ENCODE peak calls at places on chromosomes 7 and 10, in seven cellular contexts. One of them, this sample, is unnamed.

GRCh38 chr7:39357648-39358047 is 208.6 kb upstream of the YAE1 start:
- DNase-seq in brain microvascular endothelial cell: no peak
- DNase-seq in heart left ventricle: no peak
- DNase-seq in keratinocyte: no peak
- DNase-seq in fibroblast of pulmonary artery: no peak
- DNase-seq in lower lobe of right lung: no peak
- DNase-seq in Peyer's patch: no peak
- DNase-seq in this sample: no peak

GRCh38 chr7:37901890-37902524 is 14.6 kb downstream of the SFRP4 start:
- DNase-seq in fibroblast of pulmonary artery: peak; percentile 65
- DNase-seq in keratinocyte: no peak
- DNase-seq in Peyer's patch: no peak
- DNase-seq in heart left ventricle: no peak
- DNase-seq in lower lobe of right lung: no peak
- DNase-seq in brain microvascular endothelial cell: peak; percentile 75
- DNase-seq in this sample: peak; percentile 74

GRCh38 chr10:31590023-31590800 is 271.2 kb downstream of the ZEB1 start:
- DNase-seq in heart left ventricle: no peak
- DNase-seq in keratinocyte: no peak
- DNase-seq in lower lobe of right lung: no peak
- DNase-seq in fibroblast of pulmonary artery: peak; percentile 17
- DNase-seq in Peyer's patch: no peak
- DNase-seq in brain microvascular endothelial cell: no peak
- DNase-seq in this sample: no peak

GRCh38 chr10:110168601-110169481 is 38.6 kb upstream of the MXI1 start:
- DNase-seq in keratinocyte: no peak
- DNase-seq in heart left ventricle: no peak
- DNase-seq in lower lobe of right lung: no peak
- DNase-seq in Peyer's patch: no peak
- DNase-seq in fibroblast of pulmonary artery: no peak
- DNase-seq in brain microvascular endothelial cell: no peak
- DNase-seq in this sample: no peak

GRCh38 chr7:107874605-107875446 is 16.2 kb upstream of the DLD start:
- DNase-seq in keratinocyte: no peak
- DNase-seq in fibroblast of pulmonary artery: peak; percentile 79
- DNase-seq in Peyer's patch: no peak
- DNase-seq in lower lobe of right lung: no peak
- DNase-seq in brain microvascular endothelial cell: peak; percentile 70
- DNase-seq in heart left ventricle: no peak
- DNase-seq in this sample: peak; percentile 64

GRCh38 chr10:64130152-64130551 is 609.0 kb downstream of the REEP3 start:
- DNase-seq in lower lobe of right lung: no peak
- DNase-seq in keratinocyte: no peak
- DNase-seq in fibroblast of pulmonary artery: no peak
- DNase-seq in heart left ventricle: no peak
- DNase-seq in brain microvascular endothelial cell: no peak
- DNase-seq in Peyer's patch: no peak
- DNase-seq in this sample: no peak

GRCh38 chr7:39430441-39430840 is 135.8 kb upstream of the YAE1 start:
- DNase-seq in Peyer's patch: no peak
- DNase-seq in heart left ventricle: no peak
- DNase-seq in lower lobe of right lung: no peak
- DNase-seq in fibroblast of pulmonary artery: no peak
- DNase-seq in keratinocyte: no peak
- DNase-seq in brain microvascular endothelial cell: no peak
- DNase-seq in this sample: no peak

GRCh38 chr7:116579835-116580234 is 55.0 kb downstream of the CAV1 start:
- DNase-seq in heart left ventricle: no peak
- DNase-seq in Peyer's patch: no peak
- DNase-seq in fibroblast of pulmonary artery: no peak
- DNase-seq in lower lobe of right lung: no peak
- DNase-seq in brain microvascular endothelial cell: no peak
- DNase-seq in keratinocyte: no peak
- DNase-seq in this sample: no peak

GRCh38 chr10:4241724-4242345 is 456.8 kb upstream of the KLF6 start:
- DNase-seq in lower lobe of right lung: no peak
- DNase-seq in keratinocyte: no peak
- DNase-seq in fibroblast of pulmonary artery: peak; percentile 100
- DNase-seq in brain microvascular endothelial cell: peak; percentile 100
- DNase-seq in Peyer's patch: no peak
- DNase-seq in heart left ventricle: peak; percentile 72
- DNase-seq in this sample: peak; percentile 100

GRCh38 chr10:87753995-87754866 is 63.8 kb downstream of the ATAD1 start:
- DNase-seq in heart left ventricle: no peak
- DNase-seq in brain microvascular endothelial cell: no peak
- DNase-seq in keratinocyte: no peak
- DNase-seq in lower lobe of right lung: no peak
- DNase-seq in fibroblast of pulmonary artery: no peak
- DNase-seq in Peyer's patch: no peak
- DNase-seq in this sample: no peak

GRCh38 chr10:76115471-76116155 is 684.2 kb downstream of the LRMDA start:
- DNase-seq in brain microvascular endothelial cell: no peak
- DNase-seq in keratinocyte: peak; percentile 63
- DNase-seq in heart left ventricle: no peak
- DNase-seq in lower lobe of right lung: no peak
- DNase-seq in fibroblast of pulmonary artery: no peak
- DNase-seq in Peyer's patch: no peak
- DNase-seq in this sample: no peak

GRCh38 chr10:119644215-119644826 is 6.9 kb upstream of the BAG3 start:
- DNase-seq in heart left ventricle: no peak
- DNase-seq in fibroblast of pulmonary artery: no peak
- DNase-seq in lower lobe of right lung: no peak
- DNase-seq in keratinocyte: no peak
- DNase-seq in brain microvascular endothelial cell: no peak
- DNase-seq in Peyer's patch: no peak
- DNase-seq in this sample: no peak

DNA sequence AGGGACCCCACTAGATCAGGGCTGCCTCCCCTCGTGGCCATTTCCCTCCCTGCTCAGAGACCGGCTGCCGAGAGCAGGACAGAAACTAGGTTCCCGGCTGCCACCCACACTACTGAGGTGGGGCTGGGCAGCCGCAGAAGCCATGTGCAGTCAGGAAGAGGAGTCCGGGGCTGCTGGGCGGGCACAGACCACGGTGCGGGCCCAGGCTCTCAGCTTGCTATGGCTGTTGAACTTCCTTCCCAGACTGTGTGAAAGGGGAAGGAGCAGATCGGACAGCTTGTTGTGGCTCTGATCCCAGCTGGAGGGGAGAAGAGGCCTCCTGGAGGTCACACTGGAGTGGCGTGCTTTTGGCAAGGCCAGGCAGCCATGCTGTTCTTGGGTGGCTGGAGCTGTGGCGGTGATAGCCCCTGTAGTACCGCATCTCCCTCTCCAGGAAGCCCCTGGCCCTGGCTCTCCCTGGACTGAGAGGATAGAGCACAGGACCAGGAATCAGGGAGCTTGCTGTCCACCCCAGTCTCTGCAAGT is 56.8 kb downstream of the HK1 start:
- DNase-seq in keratinocyte: no peak
- DNase-seq in lower lobe of right lung: peak; percentile 84
- DNase-seq in fibroblast of pulmonary artery: peak; percentile 64
- DNase-seq in Peyer's patch: no peak
- DNase-seq in brain microvascular endothelial cell: no peak
- DNase-seq in heart left ventricle: peak; percentile 84
- DNase-seq in this sample: peak; percentile 68
- H3K4me3 ChIP-seq in keratinocyte: peak overlapping the region; percentile 9
- H3K4me3 ChIP-seq in lower lobe of right lung: no peak overlapping the region
- H3K4me3 ChIP-seq in fibroblast of pulmonary artery: no peak overlapping the region
- H3K4me3 ChIP-seq in Peyer's patch: no peak overlapping the region
- H3K4me3 ChIP-seq in brain microvascular endothelial cell: no peak overlapping the region
- H3K4me3 ChIP-seq in heart left ventricle: no peak overlapping the region
- H3K4me3 ChIP-seq in this sample: no peak overlapping the region

GRCh38 chr7:110003827-110004226 is 1087.1 kb upstream of the LRRN3 start:
- DNase-seq in Peyer's patch: no peak
- DNase-seq in brain microvascular endothelial cell: no peak
- DNase-seq in fibroblast of pulmonary artery: no peak
- DNase-seq in keratinocyte: no peak
- DNase-seq in lower lobe of right lung: no peak
- DNase-seq in heart left ventricle: no peak
- DNase-seq in this sample: no peak
- TF ChIP-seq CTCF in Peyer's patch: no peak
- TF ChIP-seq CTCF in brain microvascular endothelial cell: no peak
- TF ChIP-seq CTCF in fibroblast of pulmonary artery: no peak
- TF ChIP-seq CTCF in keratinocyte: no peak
- TF ChIP-seq CTCF in lower lobe of right lung: no peak
- TF ChIP-seq CTCF in heart left ventricle: no peak
- TF ChIP-seq CTCF in this sample: no peak

DNA sequence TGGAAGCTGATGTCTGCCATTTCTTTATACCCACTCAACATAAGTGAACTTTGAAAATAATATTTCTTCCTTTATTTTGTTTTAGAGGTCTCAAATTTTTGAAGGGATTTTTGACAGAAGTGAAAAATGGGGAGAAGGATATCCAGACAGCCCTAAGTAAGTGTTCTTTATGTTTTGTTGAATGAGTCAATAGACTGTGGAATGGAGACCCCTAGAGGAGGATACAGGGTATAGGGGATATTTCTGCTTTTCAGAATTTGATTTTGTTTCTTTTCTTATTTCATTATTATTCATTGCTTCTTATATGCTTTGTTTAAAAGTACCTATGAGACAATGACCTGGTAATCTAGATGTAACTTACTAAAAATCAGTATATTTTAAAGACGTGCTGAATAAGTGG is 34.4 kb downstream of the PLEKHA8 start:
- DNase-seq in fibroblast of pulmonary artery: peak; percentile 69
- DNase-seq in lower lobe of right lung: no peak
- DNase-seq in heart left ventricle: no peak
- DNase-seq in Peyer's patch: no peak
- DNase-seq in keratinocyte: no peak
- DNase-seq in brain microvascular endothelial cell: no peak
- DNase-seq in this sample: peak; percentile 61
- H3K4me3 ChIP-seq in fibroblast of pulmonary artery: no peak overlapping the region
- H3K4me3 ChIP-seq in lower lobe of right lung: no peak overlapping the region
- H3K4me3 ChIP-seq in heart left ventricle: no peak overlapping the region
- H3K4me3 ChIP-seq in Peyer's patch: no peak overlapping the region
- H3K4me3 ChIP-seq in keratinocyte: no peak overlapping the region
- H3K4me3 ChIP-seq in brain microvascular endothelial cell: no peak overlapping the region
- H3K4me3 ChIP-seq in this sample: no peak overlapping the region

GRCh38 chr10:16732376-16732775 is 84.8 kb downstream of the RSU1 start:
- DNase-seq in Peyer's patch: no peak
- DNase-seq in lower lobe of right lung: no peak
- DNase-seq in brain microvascular endothelial cell: peak; percentile 21
- DNase-seq in heart left ventricle: no peak
- DNase-seq in fibroblast of pulmonary artery: no peak
- DNase-seq in keratinocyte: no peak
- DNase-seq in this sample: peak; percentile 17
- TF ChIP-seq CTCF in Peyer's patch: no peak
- TF ChIP-seq CTCF in lower lobe of right lung: no peak
- TF ChIP-seq CTCF in brain microvascular endothelial cell: no peak
- TF ChIP-seq CTCF in heart left ventricle: no peak
- TF ChIP-seq CTCF in fibroblast of pulmonary artery: no peak
- TF ChIP-seq CTCF in keratinocyte: no peak
- TF ChIP-seq CTCF in this sample: no peak

DNA sequence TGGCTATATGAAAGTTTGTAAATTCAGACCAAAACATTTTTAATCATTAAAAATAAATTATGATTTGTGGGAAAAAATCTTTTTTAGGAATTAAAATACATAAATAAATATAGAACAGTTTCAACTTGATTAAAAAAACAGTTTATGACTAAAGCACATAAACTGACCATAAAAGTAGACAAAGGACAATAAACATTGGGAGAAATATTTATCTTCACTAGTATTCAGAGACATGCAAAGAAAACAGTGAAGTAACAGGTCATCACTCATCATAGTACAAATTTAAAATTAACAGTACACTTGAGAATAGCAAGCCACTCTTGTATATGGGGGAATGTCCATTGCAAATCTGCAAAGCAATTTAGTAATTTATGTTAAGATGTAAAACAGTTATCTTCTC is 28.0 kb upstream of the CELF2 start:
- DNase-seq in lower lobe of right lung: no peak
- DNase-seq in brain microvascular endothelial cell: no peak
- DNase-seq in Peyer's patch: no peak
- DNase-seq in keratinocyte: no peak
- DNase-seq in heart left ventricle: no peak
- DNase-seq in fibroblast of pulmonary artery: no peak
- DNase-seq in this sample: no peak
- H3K4me3 ChIP-seq in lower lobe of right lung: no peak overlapping the region
- H3K4me3 ChIP-seq in brain microvascular endothelial cell: no peak overlapping the region
- H3K4me3 ChIP-seq in Peyer's patch: no peak overlapping the region
- H3K4me3 ChIP-seq in keratinocyte: no peak overlapping the region
- H3K4me3 ChIP-seq in heart left ventricle: no peak overlapping the region
- H3K4me3 ChIP-seq in fibroblast of pulmonary artery: no peak overlapping the region
- H3K4me3 ChIP-seq in this sample: no peak overlapping the region

GRCh38 chr7:153886506-153887391 is 165.4 kb upstream of the DPP6 start:
- DNase-seq in Peyer's patch: no peak
- DNase-seq in heart left ventricle: no peak
- DNase-seq in lower lobe of right lung: no peak
- DNase-seq in fibroblast of pulmonary artery: no peak
- DNase-seq in brain microvascular endothelial cell: no peak
- DNase-seq in keratinocyte: no peak
- DNase-seq in this sample: peak; percentile 0
- TF ChIP-seq CTCF in Peyer's patch: no peak
- TF ChIP-seq CTCF in heart left ventricle: no peak
- TF ChIP-seq CTCF in lower lobe of right lung: no peak
- TF ChIP-seq CTCF in fibroblast of pulmonary artery: no peak
- TF ChIP-seq CTCF in brain microvascular endothelial cell: no peak
- TF ChIP-seq CTCF in keratinocyte: no peak
- TF ChIP-seq CTCF in this sample: no peak

DNA sequence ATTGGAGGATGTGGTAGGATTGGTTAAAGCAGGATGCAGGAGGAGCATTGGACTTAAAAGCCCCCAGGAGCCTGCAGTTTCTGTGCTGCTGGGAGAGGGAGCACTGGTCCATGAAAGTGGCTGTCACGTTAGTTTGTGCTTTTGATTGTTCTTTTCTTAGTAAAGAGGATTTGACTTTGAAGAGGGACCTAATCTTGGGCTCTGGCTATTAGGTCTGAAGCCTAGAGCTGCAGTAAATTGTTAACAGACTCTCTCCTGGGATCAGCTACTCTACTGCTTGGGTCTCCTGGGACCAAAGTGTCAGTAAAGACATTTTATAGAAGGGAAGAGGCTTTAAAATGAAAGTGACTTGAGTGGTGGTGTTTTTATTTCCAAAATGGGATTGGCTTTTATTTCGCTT is 3.7 kb downstream of the ZFYVE27 start:
- DNase-seq in brain microvascular endothelial cell: no peak
- DNase-seq in heart left ventricle: no peak
- DNase-seq in lower lobe of right lung: no peak
- DNase-seq in keratinocyte: no peak
- DNase-seq in Peyer's patch: no peak
- DNase-seq in fibroblast of pulmonary artery: no peak
- DNase-seq in this sample: no peak
- H3K4me3 ChIP-seq in brain microvascular endothelial cell: no peak overlapping the region
- H3K4me3 ChIP-seq in heart left ventricle: no peak overlapping the region
- H3K4me3 ChIP-seq in lower lobe of right lung: no peak overlapping the region
- H3K4me3 ChIP-seq in keratinocyte: no peak overlapping the region
- H3K4me3 ChIP-seq in Peyer's patch: no peak overlapping the region
- H3K4me3 ChIP-seq in fibroblast of pulmonary artery: no peak overlapping the region
- H3K4me3 ChIP-seq in this sample: no peak overlapping the region

This sample was measured in astrocyte of the spinal cord.